ENCODE peak calls at places on chromosomes 4 and X, in four cellular contexts. One of them, this sample, is unnamed.

GRCh38 chr4:41258783-41259182 is 2.1 kb downstream of the UCHL1 start:
- DNase-seq in heart left ventricle: no peak
- DNase-seq in IMR-90: peak; percentile 86
- DNase-seq in pancreas: no peak
- DNase-seq in this sample: no peak

GRCh38 chr4:121147923-121148443 is 16.1 kb downstream of the TNIP3 start:
- DNase-seq in heart left ventricle: no peak
- DNase-seq in IMR-90: peak; percentile 41
- DNase-seq in pancreas: no peak
- DNase-seq in this sample: no peak

GRCh38 chr4:48578132-48578964 is 88.3 kb downstream of the ZAR1 start:
- DNase-seq in heart left ventricle: peak; percentile 55
- DNase-seq in IMR-90: peak; percentile 78
- DNase-seq in pancreas: no peak
- DNase-seq in this sample: peak; percentile 69

GRCh38 chr4:185396724-185397402 is at the start of gene ANKRD37:
- DNase-seq in heart left ventricle: peak; percentile 47
- DNase-seq in IMR-90: peak; percentile 19
- DNase-seq in pancreas: peak; percentile 93
- DNase-seq in this sample: peak; percentile 67

GRCh38 chr4:158754385-158755180 is 14.2 kb upstream of the FNIP2 start:
- DNase-seq in heart left ventricle: no peak
- DNase-seq in IMR-90: peak; percentile 70
- DNase-seq in pancreas: no peak
- DNase-seq in this sample: no peak

GRCh38 chr4:38482696-38483095 is 181.3 kb upstream of the KLF3 start:
- DNase-seq in heart left ventricle: no peak
- DNase-seq in IMR-90: no peak
- DNase-seq in pancreas: no peak
- DNase-seq in this sample: no peak

GRCh38 chr4:152028131-152028530 is 267.3 kb upstream of the GATB start:
- DNase-seq in heart left ventricle: no peak
- DNase-seq in IMR-90: no peak
- DNase-seq in pancreas: no peak
- DNase-seq in this sample: no peak

GRCh38 chr4:140367738-140368137 is 5.7 kb upstream of the SCOC start:
- DNase-seq in heart left ventricle: no peak
- DNase-seq in IMR-90: peak; percentile 58
- DNase-seq in pancreas: no peak
- DNase-seq in this sample: no peak

GRCh38 chr4:1855334-1856070 is 454 bp downstream of the LETM1 start:
- DNase-seq in heart left ventricle: peak; percentile 32
- DNase-seq in IMR-90: no peak
- DNase-seq in pancreas: peak; percentile 80
- DNase-seq in this sample: no peak

GRCh38 chrX:72094894-72095293 is 36.8 kb downstream of the RTL5 start:
- DNase-seq in heart left ventricle: peak; percentile 64
- DNase-seq in IMR-90: peak; percentile 12
- DNase-seq in pancreas: no peak
- DNase-seq in this sample: peak; percentile 74

GRCh38 chr4:16196482-16197393 is 29.5 kb downstream of the TAPT1 start:
- DNase-seq in heart left ventricle: no peak
- DNase-seq in IMR-90: peak; percentile 65
- DNase-seq in pancreas: no peak
- DNase-seq in this sample: no peak

GRCh38 chr4:74133786-74134499 is 24.0 kb upstream of the MTHFD2L start:
- DNase-seq in heart left ventricle: peak; percentile 76
- DNase-seq in IMR-90: peak; percentile 86
- DNase-seq in pancreas: peak; percentile 76
- DNase-seq in this sample: peak; percentile 70

GRCh38 chrX:151402719-151403390 is 5.8 kb downstream of the VMA21 start:
- DNase-seq in heart left ventricle: peak; percentile 19
- DNase-seq in IMR-90: no peak
- DNase-seq in pancreas: peak; percentile 89
- DNase-seq in this sample: no peak

GRCh38 chr4:144295286-144295995 is 154.9 kb upstream of the GYPA start:
- DNase-seq in heart left ventricle: no peak
- DNase-seq in IMR-90: peak; percentile 1
- DNase-seq in pancreas: no peak
- DNase-seq in this sample: no peak

GRCh38 chrX:54808109-54808604 is 612 bp downstream of the MAGED2 start:
- DNase-seq in heart left ventricle: peak; percentile 83
- DNase-seq in IMR-90: no peak
- DNase-seq in pancreas: peak; percentile 83
- DNase-seq in this sample: peak; percentile 52

GRCh38 chr4:79848329-79848728 is 224.7 kb downstream of the ANTXR2 start:
- DNase-seq in heart left ventricle: no peak
- DNase-seq in IMR-90: no peak
- DNase-seq in pancreas: no peak
- DNase-seq in this sample: no peak

GRCh38 chrX:31435592-31435991 is 363.8 kb upstream of the FTHL17 start:
- DNase-seq in heart left ventricle: no peak
- DNase-seq in IMR-90: peak; percentile 22
- DNase-seq in pancreas: no peak
- DNase-seq in this sample: peak; percentile 71

GRCh38 chr4:150694438-150694837 is 112.5 kb downstream of the MAB21L2 start:
- DNase-seq in heart left ventricle: no peak
- DNase-seq in IMR-90: no peak
- DNase-seq in pancreas: no peak
- DNase-seq in this sample: no peak

GRCh38 chrX:134026732-134027311 is 41.4 kb upstream of the GPC3 start:
- DNase-seq in heart left ventricle: peak; percentile 19
- DNase-seq in IMR-90: peak; percentile 5
- DNase-seq in pancreas: no peak
- DNase-seq in this sample: peak; percentile 34

GRCh38 chr4:108181704-108182103 is 13.0 kb upstream of the LEF1 start:
- DNase-seq in heart left ventricle: no peak
- DNase-seq in IMR-90: no peak
- DNase-seq in pancreas: no peak
- DNase-seq in this sample: no peak

GRCh38 chr4:99868126-99868596 is 26.1 kb downstream of the LAMTOR3 start:
- DNase-seq in heart left ventricle: no peak
- DNase-seq in IMR-90: peak; percentile 25
- DNase-seq in pancreas: no peak
- DNase-seq in this sample: no peak

GRCh38 chr4:15910150-15910945 is 28.2 kb downstream of the FGFBP1 start:
- DNase-seq in heart left ventricle: no peak
- DNase-seq in IMR-90: no peak
- DNase-seq in pancreas: no peak
- DNase-seq in this sample: no peak

GRCh38 chrX:3548743-3549441 is 164.6 kb downstream of the PRKX start:
- DNase-seq in heart left ventricle: peak; percentile 24
- DNase-seq in IMR-90: peak; percentile 79
- DNase-seq in pancreas: no peak
- DNase-seq in this sample: no peak

GRCh38 chr4:3863841-3864734 is 97.9 kb downstream of the ADRA2C start:
- DNase-seq in heart left ventricle: no peak
- DNase-seq in IMR-90: no peak
- DNase-seq in pancreas: no peak
- DNase-seq in this sample: no peak

GRCh38 chrX:154348646-154349358 is 25.6 kb downstream of the FLNA start:
- DNase-seq in heart left ventricle: no peak
- DNase-seq in IMR-90: no peak
- DNase-seq in pancreas: peak; percentile 76
- DNase-seq in this sample: no peak

GRCh38 chrX:30950391-30950790 is 61.3 kb upstream of the TAB3 start:
- DNase-seq in heart left ventricle: no peak
- DNase-seq in IMR-90: no peak
- DNase-seq in pancreas: no peak
- DNase-seq in this sample: no peak

GRCh38 chr4:70721747-70722146 is at the start of gene RUFY3:
- DNase-seq in heart left ventricle: peak; percentile 48
- DNase-seq in IMR-90: peak; percentile 98
- DNase-seq in pancreas: no peak
- DNase-seq in this sample: no peak

GRCh38 chr4:81572398-81572797 is 100.7 kb upstream of the RASGEF1B start:
- DNase-seq in heart left ventricle: no peak
- DNase-seq in IMR-90: no peak
- DNase-seq in pancreas: no peak
- DNase-seq in this sample: no peak

GRCh38 chr4:88356771-88357170 is 21.9 kb upstream of the HERC6 start:
- DNase-seq in heart left ventricle: no peak
- DNase-seq in IMR-90: no peak
- DNase-seq in pancreas: no peak
- DNase-seq in this sample: no peak

GRCh38 chr4:90906239-90906638 is 779.0 kb downstream of the CCSER1 start:
- DNase-seq in heart left ventricle: no peak
- DNase-seq in IMR-90: no peak
- DNase-seq in pancreas: no peak
- DNase-seq in this sample: no peak

GRCh38 chr4:53671757-53672156 is 80.5 kb upstream of the LNX1 start:
- DNase-seq in heart left ventricle: no peak
- DNase-seq in IMR-90: no peak
- DNase-seq in pancreas: no peak
- DNase-seq in this sample: no peak

GRCh38 chr4:142845293-142846070 is 619 bp downstream of the INPP4B start:
- DNase-seq in heart left ventricle: peak; percentile 32
- DNase-seq in IMR-90: no peak
- DNase-seq in pancreas: peak; percentile 69
- DNase-seq in this sample: no peak

GRCh38 chr4:1233641-1234277 is 15.2 kb downstream of the CTBP1 start:
- DNase-seq in heart left ventricle: no peak
- DNase-seq in IMR-90: peak; percentile 34
- DNase-seq in pancreas: peak; percentile 70
- DNase-seq in this sample: no peak

GRCh38 chr4:77308843-77309242 is 151.8 kb downstream of the CCNG2 start:
- DNase-seq in heart left ventricle: no peak
- DNase-seq in IMR-90: peak; percentile 35
- DNase-seq in pancreas: no peak
- DNase-seq in this sample: no peak
- TF ChIP-seq CTCF in heart left ventricle: peak; percentile 11
- TF ChIP-seq CTCF in IMR-90: peak; percentile 54
- TF ChIP-seq CTCF in pancreas: no peak
- TF ChIP-seq CTCF in this sample: no peak

DNA sequence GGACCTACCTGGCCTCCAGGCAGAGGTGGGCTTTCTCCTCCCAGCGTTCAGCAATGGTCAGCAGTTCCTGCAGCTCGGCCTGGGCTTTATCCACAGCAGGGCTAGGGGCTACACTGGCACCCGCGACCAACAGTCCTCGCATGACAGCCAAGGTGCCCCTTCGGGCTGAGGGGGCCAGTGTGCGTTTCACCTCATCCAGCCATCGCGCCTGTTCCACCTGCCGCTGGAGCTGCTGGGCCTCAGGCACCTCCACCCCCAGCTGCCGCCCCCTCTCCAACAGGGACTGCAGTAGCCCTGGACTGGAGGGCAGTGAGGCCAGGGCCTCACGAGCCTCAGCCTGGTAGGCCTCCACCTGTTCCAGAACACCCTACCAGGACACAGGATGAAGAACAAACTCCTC is 28.3 kb downstream of the KDM5C start:
- DNase-seq in heart left ventricle: no peak
- DNase-seq in IMR-90: no peak
- DNase-seq in pancreas: no peak
- DNase-seq in this sample: no peak
- H3K4me1 ChIP-seq in heart left ventricle: no peaks in the 10 kb centered on the region
- H3K4me1 ChIP-seq in IMR-90: no peaks in the 10 kb centered on the region
- H3K4me1 ChIP-seq in pancreas: no peaks in the 10 kb centered on the region
- H3K4me1 ChIP-seq in this sample: no peaks in the 10 kb centered on the region

GRCh38 chr4:129550281-129550785 is 454.4 kb downstream of the C4orf33 start:
- DNase-seq in heart left ventricle: no peak
- DNase-seq in IMR-90: no peak
- DNase-seq in pancreas: no peak
- DNase-seq in this sample: no peak
- TF ChIP-seq CTCF in heart left ventricle: no peak
- TF ChIP-seq CTCF in IMR-90: no peak
- TF ChIP-seq CTCF in pancreas: no peak
- TF ChIP-seq CTCF in this sample: no peak

DNA sequence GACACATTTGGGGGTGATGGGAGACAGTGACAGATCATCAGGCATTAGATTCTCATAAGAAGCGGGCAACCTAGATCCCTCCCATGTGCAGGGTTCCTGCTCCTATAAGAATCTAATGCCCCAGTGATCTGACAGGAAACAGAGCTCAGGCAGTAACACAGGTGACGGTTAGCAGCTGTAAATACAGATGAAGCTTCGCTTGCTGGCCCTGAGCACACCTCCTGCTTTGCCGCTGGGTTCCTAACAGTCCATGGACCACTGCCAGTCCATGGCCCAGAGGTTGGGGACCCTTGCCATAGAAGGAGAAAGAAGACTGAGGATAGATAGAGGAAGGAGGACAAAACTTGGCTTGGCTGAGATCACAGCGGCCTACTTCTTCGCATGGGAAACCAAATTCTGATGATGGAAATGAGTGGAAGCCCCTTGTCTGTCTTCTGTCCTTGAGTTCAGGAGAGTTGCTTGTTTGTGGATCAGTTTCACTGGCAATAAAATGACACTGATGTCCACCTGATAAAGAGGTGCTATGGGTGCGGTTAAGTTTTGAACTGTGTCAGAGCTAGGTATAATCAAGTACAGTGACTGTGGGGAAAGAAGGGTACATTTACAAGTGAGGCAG is 1.7 kb upstream of the TIFA start:
- DNase-seq in heart left ventricle: no peak
- DNase-seq in IMR-90: no peak
- DNase-seq in pancreas: no peak
- DNase-seq in this sample: peak; percentile 69
- H3K4me1 ChIP-seq in heart left ventricle: peaks cover 3% of the 10 kb centered on the region
- H3K4me1 ChIP-seq in IMR-90: peaks cover 2% of the 10 kb centered on the region
- H3K4me1 ChIP-seq in pancreas: peaks cover 6% of the 10 kb centered on the region
- H3K4me1 ChIP-seq in this sample: no peaks in the 10 kb centered on the region

DNA sequence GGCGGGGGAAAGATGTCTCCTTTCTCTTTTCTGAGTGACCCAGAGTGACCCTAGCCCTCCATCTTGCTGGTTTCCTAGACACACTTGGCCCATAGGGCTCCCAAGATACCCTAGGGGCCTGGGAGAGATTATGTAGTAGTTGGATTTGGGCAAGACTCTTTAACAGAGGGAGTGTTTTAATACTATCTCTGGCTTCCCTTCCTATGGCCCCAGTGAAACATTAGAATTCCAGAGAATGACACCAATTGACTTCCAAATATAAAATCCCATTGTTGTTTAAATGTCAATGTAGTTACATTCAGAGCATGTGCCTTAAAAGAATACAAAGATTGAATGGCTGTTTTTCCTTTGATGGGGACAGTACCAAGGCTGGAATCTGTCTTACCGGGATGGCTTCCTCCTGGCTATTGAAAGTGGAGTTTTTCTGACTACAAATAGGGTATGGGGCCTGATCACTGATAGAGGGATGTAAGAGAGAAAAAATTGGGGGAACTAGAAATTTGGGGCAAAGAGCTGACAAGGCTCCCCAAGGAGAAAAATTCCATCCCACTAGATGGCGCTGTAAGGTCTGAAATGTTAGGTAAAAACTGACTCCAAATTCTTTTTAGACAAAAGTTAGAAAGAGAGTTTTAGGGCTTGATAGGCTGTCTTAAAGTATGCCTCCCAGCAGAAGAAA is 10.7 kb downstream of the TENT5D start:
- DNase-seq in heart left ventricle: no peak
- DNase-seq in IMR-90: no peak
- DNase-seq in pancreas: no peak
- DNase-seq in this sample: no peak
- TF ChIP-seq CTCF in heart left ventricle: peak; percentile 14
- TF ChIP-seq CTCF in IMR-90: no peak
- TF ChIP-seq CTCF in pancreas: no peak
- TF ChIP-seq CTCF in this sample: no peak